ENCODE peak calls at places on chromosomes 16 and 17, in five cellular contexts. U, R, M, B and E are unnamed samples.

GRCh38 chr16:31265329-31266245 is 5.8 kb downstream of the ITGAM start:
- DNase-seq in M (peak; percentile 3), B (peak; percentile 56), R (no peak), U (no peak), E (no peak)

GRCh38 chr17:57570740-57571344 is 174.3 kb downstream of the CCDC182 start:
- DNase-seq in B (no peak), R (no peak), M (no peak), U (no peak), E (no peak)

GRCh38 chr16:88940196-88941050 is 36.6 kb downstream of the CBFA2T3 start:
- DNase-seq in B (no peak), M (no peak), R (peak; percentile 55), U (no peak), E (peak; percentile 14)

GRCh38 chr17:42090964-42091790 is 7.1 kb downstream of the ZNF385C start:
- DNase-seq in R (no peak), M (no peak), B (no peak), U (no peak), E (no peak)

GRCh38 chr16:376817-377418 is 4.9 kb downstream of the PGAP6 start:
- DNase-seq in U (no peak), M (no peak), R (no peak), B (no peak), E (no peak)

GRCh38 chr16:30381351-30382041 is 865 bp downstream of the SEPTIN1 start:
- DNase-seq in M (no peak), U (no peak), B (no peak), R (no peak), E (no peak)

GRCh38 chr17:74921045-74921681 is 1.9 kb downstream of the USH1G start:
- DNase-seq in R (no peak), M (no peak), B (no peak), U (no peak), E (no peak)

GRCh38 chr16:27315333-27316037 is 1.7 kb downstream of the IL4R start:
- DNase-seq in B (peak; percentile 51), M (peak; percentile 2), R (no peak), U (peak; percentile 55), E (peak; percentile 50)

GRCh38 chr17:80942360-80943345 is 49.0 kb upstream of the CHMP6 start:
- DNase-seq in R (no peak), U (peak; percentile 42), M (no peak), B (no peak), E (no peak)

GRCh38 chr17:19384723-19385391 is 2.1 kb downstream of the MFAP4 start:
- DNase-seq in U (peak; percentile 46), B (no peak), R (no peak), M (no peak), E (no peak)